ENCODE peak calls at places on chromosomes 6 and 20, in nine cellular contexts. One of them, this sample, is unnamed.

GRCh38 chr6:28943557-28944411 is 20.0 kb upstream of the TRIM27 start:
- DNase-seq in A549: peak; percentile 87
- DNase-seq in tibial artery: peak; percentile 87
- DNase-seq in cardiac muscle cell: peak; percentile 75
- DNase-seq in astrocyte: peak; percentile 47
- DNase-seq in fibroblast of lung: peak; percentile 66
- DNase-seq in CD8-positive, alpha-beta T cell: peak; percentile 52
- DNase-seq in stomach: peak; percentile 71
- DNase-seq in lower lobe of right lung: peak; percentile 84
- DNase-seq in this sample: peak; percentile 55

GRCh38 chr6:150934380-150934779 is 68.9 kb downstream of the MTHFD1L start:
- DNase-seq in fibroblast of lung: peak; percentile 92
- DNase-seq in stomach: no peak
- DNase-seq in cardiac muscle cell: peak; percentile 72
- DNase-seq in CD8-positive, alpha-beta T cell: no peak
- DNase-seq in A549: peak; percentile 81
- DNase-seq in tibial artery: no peak
- DNase-seq in astrocyte: peak; percentile 93
- DNase-seq in lower lobe of right lung: no peak
- DNase-seq in this sample: no peak

GRCh38 chr6:49463612-49463967 is 420 bp downstream of the CENPQ start:
- DNase-seq in lower lobe of right lung: no peak
- DNase-seq in cardiac muscle cell: no peak
- DNase-seq in A549: no peak
- DNase-seq in fibroblast of lung: no peak
- DNase-seq in CD8-positive, alpha-beta T cell: no peak
- DNase-seq in astrocyte: no peak
- DNase-seq in stomach: no peak
- DNase-seq in tibial artery: no peak
- DNase-seq in this sample: no peak

GRCh38 chr20:48983423-48984400 is 62.2 kb downstream of the ARFGEF2 start:
- DNase-seq in astrocyte: peak; percentile 92
- DNase-seq in fibroblast of lung: peak; percentile 95
- DNase-seq in tibial artery: no peak
- DNase-seq in stomach: peak; percentile 63
- DNase-seq in CD8-positive, alpha-beta T cell: no peak
- DNase-seq in A549: peak; percentile 66
- DNase-seq in cardiac muscle cell: peak; percentile 76
- DNase-seq in lower lobe of right lung: no peak
- DNase-seq in this sample: peak; percentile 47

GRCh38 chr6:33082702-33083101 is 6.9 kb downstream of the HLA-DPB1 start:
- DNase-seq in lower lobe of right lung: peak; percentile 59
- DNase-seq in A549: peak; percentile 50
- DNase-seq in stomach: peak; percentile 62
- DNase-seq in astrocyte: no peak
- DNase-seq in cardiac muscle cell: peak; percentile 71
- DNase-seq in tibial artery: no peak
- DNase-seq in CD8-positive, alpha-beta T cell: no peak
- DNase-seq in fibroblast of lung: peak; percentile 10
- DNase-seq in this sample: no peak

GRCh38 chr6:25993038-25993684 is 30.6 kb downstream of the TRIM38 start:
- DNase-seq in A549: no peak
- DNase-seq in tibial artery: no peak
- DNase-seq in astrocyte: no peak
- DNase-seq in cardiac muscle cell: no peak
- DNase-seq in fibroblast of lung: no peak
- DNase-seq in lower lobe of right lung: no peak
- DNase-seq in CD8-positive, alpha-beta T cell: no peak
- DNase-seq in stomach: no peak
- DNase-seq in this sample: no peak

GRCh38 chr20:14885661-14886060 is 548.2 kb upstream of the FLRT3 start:
- DNase-seq in stomach: no peak
- DNase-seq in cardiac muscle cell: no peak
- DNase-seq in fibroblast of lung: no peak
- DNase-seq in A549: no peak
- DNase-seq in astrocyte: no peak
- DNase-seq in CD8-positive, alpha-beta T cell: no peak
- DNase-seq in lower lobe of right lung: no peak
- DNase-seq in tibial artery: no peak
- DNase-seq in this sample: no peak

GRCh38 chr6:132888701-132889100 is 74.3 kb downstream of the RPS12 start:
- DNase-seq in astrocyte: peak; percentile 58
- DNase-seq in tibial artery: no peak
- DNase-seq in cardiac muscle cell: no peak
- DNase-seq in CD8-positive, alpha-beta T cell: no peak
- DNase-seq in fibroblast of lung: peak; percentile 63
- DNase-seq in stomach: no peak
- DNase-seq in lower lobe of right lung: no peak
- DNase-seq in A549: no peak
- DNase-seq in this sample: peak; percentile 24

GRCh38 chr6:122026572-122027369 is 372.7 kb upstream of the HSF2 start:
- DNase-seq in CD8-positive, alpha-beta T cell: no peak
- DNase-seq in cardiac muscle cell: no peak
- DNase-seq in stomach: no peak
- DNase-seq in astrocyte: no peak
- DNase-seq in fibroblast of lung: no peak
- DNase-seq in A549: no peak
- DNase-seq in tibial artery: no peak
- DNase-seq in lower lobe of right lung: no peak
- DNase-seq in this sample: no peak

GRCh38 chr6:108195209-108195608 is 29.4 kb downstream of the NR2E1 start:
- DNase-seq in astrocyte: no peak
- DNase-seq in tibial artery: no peak
- DNase-seq in CD8-positive, alpha-beta T cell: no peak
- DNase-seq in fibroblast of lung: no peak
- DNase-seq in cardiac muscle cell: no peak
- DNase-seq in A549: no peak
- DNase-seq in stomach: no peak
- DNase-seq in lower lobe of right lung: no peak
- DNase-seq in this sample: no peak

GRCh38 chr6:17885079-17885478 is 102.4 kb downstream of the KIF13A start:
- DNase-seq in stomach: no peak
- DNase-seq in cardiac muscle cell: no peak
- DNase-seq in CD8-positive, alpha-beta T cell: no peak
- DNase-seq in fibroblast of lung: peak; percentile 34
- DNase-seq in tibial artery: no peak
- DNase-seq in lower lobe of right lung: no peak
- DNase-seq in A549: no peak
- DNase-seq in astrocyte: no peak
- DNase-seq in this sample: no peak

GRCh38 chr6:17885889-17886576 is 101.4 kb downstream of the KIF13A start:
- DNase-seq in tibial artery: no peak
- DNase-seq in lower lobe of right lung: no peak
- DNase-seq in CD8-positive, alpha-beta T cell: no peak
- DNase-seq in cardiac muscle cell: no peak
- DNase-seq in fibroblast of lung: peak; percentile 56
- DNase-seq in stomach: no peak
- DNase-seq in A549: no peak
- DNase-seq in astrocyte: peak; percentile 44
- DNase-seq in this sample: no peak

GRCh38 chr6:17883665-17884500 is 103.6 kb downstream of the KIF13A start:
- DNase-seq in CD8-positive, alpha-beta T cell: no peak
- DNase-seq in stomach: no peak
- DNase-seq in astrocyte: no peak
- DNase-seq in lower lobe of right lung: no peak
- DNase-seq in A549: no peak
- DNase-seq in fibroblast of lung: no peak
- DNase-seq in cardiac muscle cell: no peak
- DNase-seq in tibial artery: no peak
- DNase-seq in this sample: no peak

GRCh38 chr6:17886891-17887290 is 100.5 kb downstream of the KIF13A start:
- DNase-seq in stomach: no peak
- DNase-seq in fibroblast of lung: peak; percentile 48
- DNase-seq in cardiac muscle cell: peak; percentile 38
- DNase-seq in A549: no peak
- DNase-seq in tibial artery: no peak
- DNase-seq in astrocyte: peak; percentile 48
- DNase-seq in CD8-positive, alpha-beta T cell: no peak
- DNase-seq in lower lobe of right lung: no peak
- DNase-seq in this sample: no peak

DNA sequence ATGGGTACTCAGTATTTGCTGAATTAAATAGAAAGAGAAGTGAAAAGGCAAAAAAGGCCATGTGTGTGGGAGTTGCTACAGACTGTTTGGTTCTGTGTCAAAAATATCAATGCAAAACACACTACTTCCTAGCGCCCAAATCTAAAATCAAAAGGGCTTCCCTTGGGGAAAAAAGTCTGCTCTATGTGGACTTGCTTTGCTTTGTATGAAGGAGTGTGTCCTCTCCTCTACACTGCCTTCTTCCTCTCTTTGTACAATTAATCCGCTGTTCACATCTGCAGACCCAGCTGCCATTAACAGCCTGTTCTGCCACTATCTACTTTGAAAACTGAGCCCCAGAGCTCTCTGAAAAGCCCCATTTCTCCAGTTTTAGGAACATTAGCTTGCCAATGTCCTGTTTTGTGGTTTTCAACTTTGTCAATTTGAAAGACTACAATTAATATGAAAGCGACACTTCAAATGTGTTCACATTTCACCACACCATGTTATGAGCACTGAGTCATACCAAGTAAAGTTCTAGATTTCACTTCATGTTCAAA is 102.9 kb downstream of the KIF13A start:
- DNase-seq in cardiac muscle cell: no peak
- DNase-seq in CD8-positive, alpha-beta T cell: no peak
- DNase-seq in stomach: no peak
- DNase-seq in fibroblast of lung: peak; percentile 49
- DNase-seq in A549: no peak
- DNase-seq in astrocyte: peak; percentile 47
- DNase-seq in tibial artery: no peak
- DNase-seq in lower lobe of right lung: no peak
- DNase-seq in this sample: no peak
- H3K27ac ChIP-seq in cardiac muscle cell: peak overlapping the region; percentile 24
- H3K27ac ChIP-seq in CD8-positive, alpha-beta T cell: no peak overlapping the region
- H3K27ac ChIP-seq in stomach: peak overlapping the region; percentile 41
- H3K27ac ChIP-seq in fibroblast of lung: no peak overlapping the region
- H3K27ac ChIP-seq in A549: peak overlapping the region; percentile 77
- H3K27ac ChIP-seq in astrocyte: peak overlapping the region; percentile 0
- H3K27ac ChIP-seq in tibial artery: no peak overlapping the region
- H3K27ac ChIP-seq in lower lobe of right lung: no peak overlapping the region
- H3K27ac ChIP-seq in this sample: no peak overlapping the region

DNA sequence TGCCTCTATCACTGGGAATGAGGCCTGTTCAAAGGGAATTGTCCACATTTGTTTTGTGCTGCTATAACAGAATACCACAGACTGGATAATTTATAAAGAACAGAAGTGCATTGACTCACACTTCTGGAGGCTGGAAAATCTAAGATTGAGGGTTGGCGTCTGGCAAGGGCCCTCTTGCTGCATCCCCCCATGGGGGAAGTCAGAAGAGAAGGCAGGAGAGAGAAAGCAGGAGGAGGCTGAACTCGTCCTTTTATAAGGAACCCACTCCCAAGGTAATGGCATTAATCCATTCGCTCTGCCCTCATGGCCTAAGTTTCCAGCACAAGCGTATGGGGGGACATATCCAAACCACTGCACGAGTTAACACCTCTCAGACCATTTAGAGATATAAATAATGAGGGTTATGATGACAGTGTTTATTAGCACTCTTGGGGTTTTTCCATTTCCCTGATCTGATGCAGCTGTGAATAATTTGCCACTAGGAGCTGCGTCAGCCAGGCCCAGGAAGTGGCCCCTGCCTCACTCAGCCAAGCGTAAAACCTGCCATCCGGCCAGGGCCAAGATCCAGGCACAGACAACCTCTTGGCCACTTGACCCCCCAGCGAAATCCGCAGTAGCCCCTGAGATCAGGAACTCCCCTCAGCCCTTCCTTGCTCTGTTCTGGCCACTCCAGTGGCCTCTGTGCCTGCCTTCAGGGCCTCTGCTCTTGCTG is 14.2 kb upstream of the SLCO4A1 start:
- DNase-seq in tibial artery: no peak
- DNase-seq in stomach: no peak
- DNase-seq in lower lobe of right lung: no peak
- DNase-seq in fibroblast of lung: peak; percentile 59
- DNase-seq in CD8-positive, alpha-beta T cell: no peak
- DNase-seq in cardiac muscle cell: no peak
- DNase-seq in astrocyte: peak; percentile 49
- DNase-seq in A549: no peak
- DNase-seq in this sample: no peak
- H3K4me3 ChIP-seq in tibial artery: no peak overlapping the region
- H3K4me3 ChIP-seq in stomach: no peak overlapping the region
- H3K4me3 ChIP-seq in lower lobe of right lung: no peak overlapping the region
- H3K4me3 ChIP-seq in fibroblast of lung: no peak overlapping the region
- H3K4me3 ChIP-seq in CD8-positive, alpha-beta T cell: no peak overlapping the region
- H3K4me3 ChIP-seq in cardiac muscle cell: no peak overlapping the region
- H3K4me3 ChIP-seq in astrocyte: no peak overlapping the region
- H3K4me3 ChIP-seq in A549: no peak overlapping the region
- H3K4me3 ChIP-seq in this sample: no peak overlapping the region

DNA sequence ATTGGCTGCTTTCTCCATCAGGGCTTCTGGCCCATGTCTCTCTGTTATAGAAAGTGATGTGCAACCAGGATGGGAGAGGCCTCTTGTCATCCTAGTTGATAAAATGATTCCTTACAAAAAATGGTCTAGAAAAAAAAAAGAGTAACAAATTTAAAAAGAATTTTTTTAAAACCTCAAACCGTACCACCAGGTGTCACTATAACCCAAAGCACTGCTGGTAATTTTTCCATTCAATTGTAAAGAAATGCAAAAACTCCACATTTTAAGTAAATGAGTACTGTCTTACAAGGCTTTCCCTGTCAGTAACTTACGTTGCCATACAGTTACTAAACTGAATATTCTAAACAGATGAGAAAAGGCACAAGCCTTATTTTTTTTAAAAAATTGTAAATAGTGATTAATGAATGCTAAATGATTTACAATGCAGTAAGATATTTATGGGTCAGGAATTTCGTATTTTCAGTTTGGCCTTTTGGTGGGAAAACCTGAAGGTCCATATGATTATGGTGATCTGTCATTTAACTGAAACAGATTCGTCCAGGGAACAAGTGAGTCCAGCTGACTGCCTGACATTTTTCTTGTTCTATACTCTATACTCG is 95.4 kb downstream of the OGFRL1 start:
- DNase-seq in astrocyte: no peak
- DNase-seq in CD8-positive, alpha-beta T cell: no peak
- DNase-seq in fibroblast of lung: peak; percentile 49
- DNase-seq in cardiac muscle cell: peak; percentile 77
- DNase-seq in lower lobe of right lung: no peak
- DNase-seq in stomach: no peak
- DNase-seq in A549: peak; percentile 48
- DNase-seq in tibial artery: no peak
- DNase-seq in this sample: no peak
- TF ChIP-seq CTCF in astrocyte: peak; percentile 68
- TF ChIP-seq CTCF in CD8-positive, alpha-beta T cell: peak; percentile 43
- TF ChIP-seq CTCF in fibroblast of lung: peak; percentile 37
- TF ChIP-seq CTCF in cardiac muscle cell: peak; percentile 45
- TF ChIP-seq CTCF in lower lobe of right lung: peak; percentile 66
- TF ChIP-seq CTCF in stomach: no peak
- TF ChIP-seq CTCF in A549: peak; percentile 78
- TF ChIP-seq CTCF in tibial artery: peak; percentile 71
- TF ChIP-seq CTCF in this sample: peak; percentile 67

DNA sequence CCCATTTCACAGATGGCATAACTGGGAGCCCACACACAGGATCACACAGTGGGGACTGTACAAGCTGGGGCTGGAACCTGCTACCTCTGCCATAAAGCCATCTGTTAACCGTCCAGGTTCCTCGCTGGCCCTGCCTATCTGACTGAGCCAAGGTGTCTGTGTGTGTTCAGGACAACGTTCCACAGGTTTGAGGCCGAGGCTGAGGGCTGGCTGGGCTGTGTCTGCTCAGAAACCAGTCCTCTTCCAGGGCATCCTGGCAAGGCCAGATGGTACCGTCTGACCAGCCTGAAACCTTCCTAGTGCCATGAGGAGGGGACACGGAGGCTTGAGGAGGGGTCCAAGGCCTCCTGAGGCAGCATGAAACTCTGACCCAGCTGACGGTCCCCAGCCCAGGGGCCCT is 150.6 kb downstream of the TAF4 start:
- DNase-seq in cardiac muscle cell: no peak
- DNase-seq in stomach: no peak
- DNase-seq in tibial artery: no peak
- DNase-seq in astrocyte: no peak
- DNase-seq in fibroblast of lung: no peak
- DNase-seq in CD8-positive, alpha-beta T cell: no peak
- DNase-seq in A549: no peak
- DNase-seq in lower lobe of right lung: no peak
- DNase-seq in this sample: no peak
- H3K27ac ChIP-seq in cardiac muscle cell: no peak overlapping the region
- H3K27ac ChIP-seq in stomach: no peak overlapping the region
- H3K27ac ChIP-seq in tibial artery: no peak overlapping the region
- H3K27ac ChIP-seq in astrocyte: no peak overlapping the region
- H3K27ac ChIP-seq in fibroblast of lung: no peak overlapping the region
- H3K27ac ChIP-seq in CD8-positive, alpha-beta T cell: no peak overlapping the region
- H3K27ac ChIP-seq in A549: no peak overlapping the region
- H3K27ac ChIP-seq in lower lobe of right lung: no peak overlapping the region
- H3K27ac ChIP-seq in this sample: no peak overlapping the region